ENCODE peak calls at places on chromosomes 2 and 18, in seven cellular contexts. G is IMR-90, F is neuronal stem cell, U is mesenchymal stem cell, P is H9, B is H1, S is trophoblast cell. O is an unnamed sample.

GRCh38 chr18:2336993-2337392 is 234.3 kb downstream of the METTL4 start:
- DNase-seq in G (no peak), F (no peak), U (no peak), P (no peak), B (no peak), S (no peak), O (no peak)

GRCh38 chr18:74378179-74378682 is 62.6 kb downstream of the C18orf63 start:
- DNase-seq in G (no peak), F (no peak), U (no peak), P (no peak), B (no peak), S (no peak), O (no peak)

GRCh38 chr2:19893520-19894134 is 8.2 kb downstream of the TTC32 start:
- DNase-seq in G (no peak), F (no peak), U (no peak), P (no peak), B (no peak), S (no peak), O (no peak)

GRCh38 chr2:80715433-80715832 is 410.9 kb upstream of the LRRTM1 start:
- DNase-seq in G (no peak), F (no peak), U (no peak), P (no peak), B (no peak), S (no peak), O (no peak)

GRCh38 chr2:107542314-107542740 is 284.4 kb upstream of the RGPD4 start:
- DNase-seq in G (no peak), F (no peak), U (no peak), P (no peak), B (no peak), S (no peak), O (peak; percentile 35)

GRCh38 chr2:3171564-3172264 is 205.9 kb downstream of the EIPR1 start:
- DNase-seq in G (no peak), F (no peak), U (no peak), P (no peak), B (no peak), S (no peak), O (no peak)

GRCh38 chr2:99698896-99699295 is 209.1 kb upstream of the REV1 start:
- DNase-seq in G (peak; percentile 70), F (no peak), U (peak; percentile 40), P (no peak), B (no peak), S (no peak), O (no peak)

GRCh38 chr18:46213295-46213694 is 109.1 kb downstream of the HAUS1 start:
- DNase-seq in G (no peak), F (no peak), U (peak; percentile 15), P (no peak), B (no peak), S (no peak), O (peak; percentile 36)

GRCh38 chr2:145339646-145340045 is 819.7 kb upstream of the ZEB2 start:
- DNase-seq in G (no peak), F (no peak), U (no peak), P (no peak), B (no peak), S (no peak), O (no peak)

GRCh38 chr2:114543106-114543806 is 100.8 kb downstream of the DPP10 start:
- DNase-seq in G (no peak), F (no peak), U (no peak), P (peak; percentile 42), B (no peak), S (peak; percentile 46), O (peak; percentile 87)

GRCh38 chr2:209986405-209986804 is 16.0 kb upstream of the RPE start:
- DNase-seq in G (no peak), F (no peak), U (no peak), P (no peak), B (no peak), S (no peak), O (no peak)

GRCh38 chr18:78518805-78519204 is 460.8 kb upstream of the SALL3 start:
- DNase-seq in G (no peak), F (no peak), U (no peak), P (peak; percentile 20), B (no peak), S (no peak), O (no peak)

GRCh38 chr2:233681534-233682099 is at the start of gene UGT1A7:
- DNase-seq in G (no peak), F (no peak), U (no peak), P (no peak), B (no peak), S (no peak), O (no peak)

GRCh38 chr2:107405261-107405660 is 421.4 kb upstream of the RGPD4 start:
- DNase-seq in G (no peak), F (no peak), U (no peak), P (no peak), B (no peak), S (no peak), O (no peak)

GRCh38 chr2:175576270-175576669 is 394.8 kb upstream of the ATP5MC3 start:
- DNase-seq in G (no peak), F (no peak), U (no peak), P (no peak), B (no peak), S (no peak), O (no peak)

GRCh38 chr2:217868911-217869334 is 133.9 kb downstream of the TNS1 start:
- DNase-seq in G (peak; percentile 65), F (no peak), U (peak; percentile 55), P (no peak), B (no peak), S (no peak), O (no peak)

GRCh38 chr2:79620679-79621078 is 107.8 kb downstream of the CTNNA2 start:
- DNase-seq in G (no peak), F (no peak), U (no peak), P (no peak), B (no peak), S (no peak), O (no peak)

GRCh38 chr2:157486596-157487270 is 42.8 kb upstream of the CYTIP start:
- DNase-seq in G (peak; percentile 35), F (no peak), U (no peak), P (no peak), B (no peak), S (no peak), O (no peak)

GRCh38 chr18:11733031-11733430 is 44.0 kb downstream of the GNAL start:
- DNase-seq in G (peak; percentile 57), F (peak; percentile 72), U (peak; percentile 61), P (peak; percentile 83), B (peak; percentile 54), S (peak; percentile 72), O (peak; percentile 77)
- H3K18ac ChIP-seq in G (no peak overlapping the region), F (no peak overlapping the region), U (no peak overlapping the region), P (no peak overlapping the region), B (peak overlapping the region; percentile 51), S (no peak overlapping the region), O (no peak overlapping the region)

GRCh38 chr18:9259148-9259547 is 75.4 kb upstream of the TWSG1 start:
- DNase-seq in G (no peak), F (no peak), U (no peak), P (no peak), B (no peak), S (no peak), O (no peak)
- H3K18ac ChIP-seq in G (no peak overlapping the region), F (no peak overlapping the region), U (no peak overlapping the region), P (no peak overlapping the region), B (no peak overlapping the region), S (no peak overlapping the region), O (no peak overlapping the region)

GRCh38 chr2:227146456-227146855 is 17.5 kb downstream of the COL4A4 start:
- DNase-seq in G (no peak), F (no peak), U (no peak), P (no peak), B (no peak), S (no peak), O (no peak)

GRCh38 chr2:227147023-227147422 is 17.0 kb downstream of the COL4A4 start:
- DNase-seq in G (no peak), F (no peak), U (no peak), P (no peak), B (no peak), S (no peak), O (no peak)

GRCh38 chr2:227143895-227144294 is 20.1 kb downstream of the COL4A4 start:
- DNase-seq in G (no peak), F (no peak), U (no peak), P (no peak), B (no peak), S (no peak), O (no peak)

GRCh38 chr2:227141301-227141700 is 22.7 kb downstream of the COL4A4 start:
- DNase-seq in G (no peak), F (no peak), U (no peak), P (no peak), B (no peak), S (no peak), O (no peak)
- H3K18ac ChIP-seq in G (no peak overlapping the region), F (no peak overlapping the region), U (no peak overlapping the region), P (no peak overlapping the region), B (no peak overlapping the region), S (no peak overlapping the region), O (no peak overlapping the region)

GRCh38 chr2:207333599-207334308 is 168.0 kb upstream of the KLF7 start:
- DNase-seq in G (peak; percentile 44), F (no peak), U (peak; percentile 76), P (no peak), B (no peak), S (peak; percentile 67), O (no peak)
- H3K18ac ChIP-seq in G (peak overlapping the region; percentile 94), F (no peak overlapping the region), U (peak overlapping the region; percentile 88), P (peak overlapping the region; percentile 50), B (peak overlapping the region; percentile 9), S (no peak overlapping the region), O (peak overlapping the region; percentile 94)

GRCh38 chr2:134445116-134445515 is 191.2 kb downstream of the MGAT5 start:
- DNase-seq in G (no peak), F (no peak), U (no peak), P (no peak), B (no peak), S (no peak), O (no peak)
- H3K18ac ChIP-seq in G (no peak overlapping the region), F (peak overlapping the region; percentile 29), U (peak overlapping the region; percentile 67), P (no peak overlapping the region), B (no peak overlapping the region), S (no peak overlapping the region), O (no peak overlapping the region)

GRCh38 chr2:152051373-152051893 is 47.4 kb downstream of the CACNB4 start:
- DNase-seq in G (no peak), F (no peak), U (no peak), P (no peak), B (no peak), S (peak; percentile 17), O (no peak)

GRCh38 chr2:152050345-152050744 is 48.5 kb downstream of the CACNB4 start:
- DNase-seq in G (no peak), F (no peak), U (no peak), P (peak; percentile 68), B (peak; percentile 49), S (no peak), O (peak; percentile 71)

GRCh38 chr2:152054593-152054992 is 44.3 kb downstream of the CACNB4 start:
- DNase-seq in G (peak; percentile 65), F (no peak), U (peak; percentile 69), P (no peak), B (no peak), S (no peak), O (no peak)

GRCh38 chr2:152047826-152048476 is 50.9 kb downstream of the CACNB4 start:
- DNase-seq in G (no peak), F (no peak), U (no peak), P (no peak), B (no peak), S (no peak), O (no peak)

DNA sequence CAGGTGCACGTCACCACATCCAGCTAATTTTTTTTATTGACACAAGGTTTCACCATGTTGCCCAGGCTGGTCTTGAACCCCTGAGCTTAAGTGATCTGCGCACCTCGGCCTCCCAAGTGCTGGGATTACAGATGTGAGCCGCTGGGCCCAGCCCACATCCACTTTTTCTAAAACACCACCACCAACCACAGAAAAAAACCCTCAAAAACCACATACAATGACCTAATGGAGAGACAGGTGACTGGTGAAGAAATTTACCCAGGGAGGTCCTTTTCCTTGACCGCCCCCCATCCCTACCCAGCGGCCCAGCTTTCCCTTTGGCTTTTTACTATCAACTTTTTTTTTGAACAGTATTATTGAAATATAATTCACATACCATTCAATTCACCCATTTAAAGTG is 47.9 kb downstream of the CACNB4 start:
- DNase-seq in G (no peak), F (no peak), U (no peak), P (no peak), B (no peak), S (no peak), O (no peak)
- H3K18ac ChIP-seq in G (no peak overlapping the region), F (no peak overlapping the region), U (no peak overlapping the region), P (no peak overlapping the region), B (no peak overlapping the region), S (no peak overlapping the region), O (no peak overlapping the region)

O was measured in mesendoderm.